ENCODE peak calls at places on chromosome 5, in eight cellular contexts. One of them, this sample, is unnamed.

GRCh38 chr5:149240354-149240998 is 31.2 kb upstream of the AFAP1L1 start:
- DNase-seq in tibial artery: no peak
- DNase-seq in A549: no peak
- DNase-seq in HCT116: no peak
- DNase-seq in adrenal gland: peak
- DNase-seq in neural progenitor cell: no peak
- DNase-seq in ovary: no peak
- DNase-seq in AG10803: no peak
- DNase-seq in this sample: no peak

GRCh38 chr5:134905246-134905996 is 490 bp downstream of the PCBD2 start:
- DNase-seq in tibial artery: peak
- DNase-seq in A549: peak
- DNase-seq in HCT116: peak
- DNase-seq in adrenal gland: peak
- DNase-seq in neural progenitor cell: peak
- DNase-seq in ovary: peak
- DNase-seq in AG10803: peak
- DNase-seq in this sample: peak

GRCh38 chr5:77569409-77569808 is 69.1 kb downstream of the OTP start:
- DNase-seq in tibial artery: no peak
- DNase-seq in A549: no peak
- DNase-seq in HCT116: no peak
- DNase-seq in adrenal gland: no peak
- DNase-seq in neural progenitor cell: no peak
- DNase-seq in ovary: no peak
- DNase-seq in AG10803: no peak
- DNase-seq in this sample: no peak

GRCh38 chr5:180142008-180142803 is 66.8 kb downstream of the RASGEF1C start:
- DNase-seq in tibial artery: no peak
- DNase-seq in A549: no peak
- DNase-seq in HCT116: no peak
- DNase-seq in adrenal gland: no peak
- DNase-seq in neural progenitor cell: peak
- DNase-seq in ovary: no peak
- DNase-seq in AG10803: no peak
- DNase-seq in this sample: no peak

GRCh38 chr5:97764700-97765099 is 581.7 kb upstream of the RIOK2 start:
- DNase-seq in tibial artery: no peak
- DNase-seq in A549: no peak
- DNase-seq in HCT116: no peak
- DNase-seq in adrenal gland: no peak
- DNase-seq in neural progenitor cell: no peak
- DNase-seq in ovary: no peak
- DNase-seq in AG10803: peak
- DNase-seq in this sample: peak

GRCh38 chr5:38347040-38347763 is 88.8 kb downstream of the EGFLAM start:
- DNase-seq in tibial artery: no peak
- DNase-seq in A549: peak
- DNase-seq in HCT116: no peak
- DNase-seq in adrenal gland: no peak
- DNase-seq in neural progenitor cell: no peak
- DNase-seq in ovary: no peak
- DNase-seq in AG10803: no peak
- DNase-seq in this sample: no peak

GRCh38 chr5:169742773-169743296 is 105.8 kb downstream of the DOCK2 start:
- DNase-seq in tibial artery: no peak
- DNase-seq in A549: no peak
- DNase-seq in HCT116: no peak
- DNase-seq in adrenal gland: peak
- DNase-seq in neural progenitor cell: no peak
- DNase-seq in ovary: peak
- DNase-seq in AG10803: peak
- DNase-seq in this sample: peak

GRCh38 chr5:62653001-62653863 is 74.6 kb downstream of the LRRC70 start:
- DNase-seq in tibial artery: no peak
- DNase-seq in A549: no peak
- DNase-seq in HCT116: no peak
- DNase-seq in adrenal gland: peak
- DNase-seq in neural progenitor cell: no peak
- DNase-seq in ovary: no peak
- DNase-seq in AG10803: no peak
- DNase-seq in this sample: no peak

GRCh38 chr5:73303139-73304079 is 130.4 kb downstream of the TMEM174 start:
- DNase-seq in tibial artery: no peak
- DNase-seq in A549: peak
- DNase-seq in HCT116: no peak
- DNase-seq in adrenal gland: no peak
- DNase-seq in neural progenitor cell: peak
- DNase-seq in ovary: no peak
- DNase-seq in AG10803: no peak
- DNase-seq in this sample: no peak

GRCh38 chr5:142600092-142600491 is 85.8 kb downstream of the FGF1 start:
- DNase-seq in tibial artery: no peak
- DNase-seq in A549: no peak
- DNase-seq in HCT116: no peak
- DNase-seq in adrenal gland: no peak
- DNase-seq in neural progenitor cell: no peak
- DNase-seq in ovary: no peak
- DNase-seq in AG10803: no peak
- DNase-seq in this sample: no peak
- H3K4me3 ChIP-seq in tibial artery: no peak
- H3K4me3 ChIP-seq in A549: no peak
- H3K4me3 ChIP-seq in HCT116: no peak
- H3K4me3 ChIP-seq in adrenal gland: no peak
- H3K4me3 ChIP-seq in neural progenitor cell: no peak
- H3K4me3 ChIP-seq in ovary: no peak
- H3K4me3 ChIP-seq in AG10803: no peak
- H3K4me3 ChIP-seq in this sample: no peak

DNA sequence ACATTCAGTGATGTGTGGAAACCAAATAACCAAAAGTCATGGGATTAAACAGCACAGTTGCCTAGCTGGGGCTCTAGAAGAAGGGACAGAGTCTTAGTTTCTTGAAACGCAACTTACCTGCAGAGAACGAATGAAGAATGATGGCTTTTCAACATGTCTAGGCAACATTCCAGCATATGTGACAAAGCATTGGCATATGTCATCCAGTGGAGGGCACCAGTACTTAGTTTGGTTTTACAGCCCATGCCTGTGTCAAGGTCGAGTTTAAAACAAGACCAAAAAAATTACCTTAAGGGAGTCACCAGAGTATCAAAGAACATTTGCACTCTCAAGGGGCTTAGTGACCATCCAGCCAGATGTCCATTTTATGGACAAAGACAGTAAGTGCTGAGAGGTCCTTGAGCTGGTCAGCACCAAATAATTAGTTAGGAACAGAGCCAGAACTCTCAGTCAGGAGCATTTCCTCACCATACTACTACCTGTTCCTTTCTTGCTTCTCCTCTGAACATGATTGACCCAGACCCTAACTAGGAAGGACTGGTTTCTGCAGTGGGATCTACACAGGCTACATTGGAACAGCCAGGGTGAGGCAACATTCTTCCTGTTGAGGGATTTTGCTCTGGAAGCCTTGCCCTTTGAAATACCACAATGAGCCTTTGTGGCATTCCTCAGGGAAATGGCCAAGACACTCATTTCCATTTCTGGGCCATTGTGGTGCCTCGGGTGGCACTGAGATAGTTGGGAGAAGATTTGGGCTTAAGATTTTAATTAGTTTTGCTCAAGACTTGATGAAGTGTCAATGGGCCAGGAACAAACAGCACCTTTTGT is 75.4 kb upstream of the ANKH start:
- DNase-seq in tibial artery: no peak
- DNase-seq in A549: peak
- DNase-seq in HCT116: peak
- DNase-seq in adrenal gland: peak
- DNase-seq in neural progenitor cell: peak
- DNase-seq in ovary: no peak
- DNase-seq in AG10803: peak
- DNase-seq in this sample: no peak
- TF ChIP-seq CTCF in tibial artery: peak
- TF ChIP-seq CTCF in A549: peak
- TF ChIP-seq CTCF in HCT116: peak
- TF ChIP-seq CTCF in adrenal gland: peak
- TF ChIP-seq CTCF in neural progenitor cell: peak
- TF ChIP-seq CTCF in ovary: no peak
- TF ChIP-seq CTCF in AG10803: peak
- TF ChIP-seq CTCF in this sample: peak

DNA sequence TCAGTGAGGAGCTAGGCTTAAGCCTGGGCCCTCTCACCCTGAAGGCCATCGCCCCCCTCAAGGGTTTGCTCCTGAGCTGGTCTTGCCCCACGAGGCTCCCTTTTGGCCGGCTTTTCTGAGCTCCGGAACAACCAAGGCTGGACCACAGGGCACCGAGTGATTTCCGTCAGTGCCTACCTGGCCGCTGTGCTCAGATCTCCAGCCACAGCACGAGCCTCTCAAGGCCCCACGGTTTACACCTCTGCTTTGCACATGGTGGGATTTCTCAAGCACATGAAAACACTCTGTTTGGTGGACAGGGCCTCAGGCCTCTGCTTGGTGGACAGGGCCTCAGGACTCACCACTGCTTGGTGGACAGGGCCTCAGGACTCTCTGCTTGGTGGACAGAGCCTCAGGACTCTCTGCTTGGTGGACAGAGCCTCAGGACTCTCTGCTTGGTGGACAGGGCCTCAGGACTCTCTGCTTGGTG is 15.8 kb downstream of the CLPTM1L start:
- DNase-seq in tibial artery: peak
- DNase-seq in A549: no peak
- DNase-seq in HCT116: no peak
- DNase-seq in adrenal gland: no peak
- DNase-seq in neural progenitor cell: no peak
- DNase-seq in ovary: no peak
- DNase-seq in AG10803: no peak
- DNase-seq in this sample: no peak
- H3K4me3 ChIP-seq in tibial artery: no peak
- H3K4me3 ChIP-seq in A549: no peak
- H3K4me3 ChIP-seq in HCT116: no peak
- H3K4me3 ChIP-seq in adrenal gland: no peak
- H3K4me3 ChIP-seq in neural progenitor cell: no peak
- H3K4me3 ChIP-seq in ovary: no peak
- H3K4me3 ChIP-seq in AG10803: no peak
- H3K4me3 ChIP-seq in this sample: no peak

DNA sequence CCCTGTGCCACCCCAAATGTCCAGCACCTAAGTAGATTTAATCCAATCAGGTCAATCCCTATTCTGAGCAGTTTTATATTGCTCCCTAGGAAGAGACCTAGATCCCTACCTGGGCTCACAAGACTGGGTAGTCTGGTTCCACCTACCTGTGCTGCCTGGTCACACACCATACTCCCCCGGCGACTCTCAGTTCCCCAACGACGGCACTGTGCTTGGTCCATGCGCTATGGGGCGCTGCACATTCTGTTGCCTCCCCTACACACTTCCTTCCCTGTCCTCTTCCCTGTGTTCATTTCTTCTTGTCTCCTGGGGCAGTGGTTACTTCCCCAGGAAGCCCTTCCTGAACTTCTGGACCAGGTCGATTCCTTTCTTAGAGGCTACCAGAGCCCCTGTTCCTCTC is 109.9 kb upstream of the IL12B start:
- DNase-seq in tibial artery: no peak
- DNase-seq in A549: no peak
- DNase-seq in HCT116: no peak
- DNase-seq in adrenal gland: no peak
- DNase-seq in neural progenitor cell: no peak
- DNase-seq in ovary: no peak
- DNase-seq in AG10803: no peak
- DNase-seq in this sample: no peak
- TF ChIP-seq CTCF in tibial artery: no peak
- TF ChIP-seq CTCF in A549: no peak
- TF ChIP-seq CTCF in HCT116: no peak
- TF ChIP-seq CTCF in adrenal gland: no peak
- TF ChIP-seq CTCF in neural progenitor cell: no peak
- TF ChIP-seq CTCF in ovary: no peak
- TF ChIP-seq CTCF in AG10803: no peak
- TF ChIP-seq CTCF in this sample: no peak

DNA sequence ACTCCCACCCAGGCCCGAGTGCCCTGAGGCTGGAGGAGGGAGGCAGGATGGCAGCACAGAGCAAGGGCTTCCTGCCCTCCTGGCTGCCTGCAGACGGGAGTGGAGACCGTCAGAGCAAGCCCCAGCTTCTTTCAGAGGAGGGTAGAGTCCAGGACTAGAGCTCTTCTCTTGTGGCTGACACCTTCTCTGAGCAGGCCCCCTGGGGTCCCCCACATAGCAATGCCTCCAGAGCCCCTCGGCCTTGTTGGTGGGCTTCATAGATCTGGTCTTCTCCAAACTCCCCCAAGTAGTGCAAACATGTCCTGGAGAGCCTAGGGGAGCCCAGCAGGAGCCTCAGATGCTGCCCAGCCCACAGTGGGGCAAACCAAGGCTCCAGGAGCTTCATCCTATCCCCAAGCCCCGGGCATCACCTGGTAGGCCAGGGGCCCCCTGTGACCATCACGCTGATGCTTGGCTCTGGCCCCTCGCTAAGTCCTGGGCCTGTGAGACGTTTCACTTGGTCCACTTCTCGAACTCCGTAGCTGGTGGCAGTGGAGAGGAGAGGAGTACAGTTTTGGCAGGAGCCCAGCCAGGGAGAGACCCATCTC is 2.0 kb downstream of the MZB1 start:
- DNase-seq in tibial artery: no peak
- DNase-seq in A549: no peak
- DNase-seq in HCT116: no peak
- DNase-seq in adrenal gland: no peak
- DNase-seq in neural progenitor cell: no peak
- DNase-seq in ovary: peak
- DNase-seq in AG10803: no peak
- DNase-seq in this sample: no peak
- H3K4me3 ChIP-seq in tibial artery: no peak
- H3K4me3 ChIP-seq in A549: peak
- H3K4me3 ChIP-seq in HCT116: no peak
- H3K4me3 ChIP-seq in adrenal gland: no peak
- H3K4me3 ChIP-seq in neural progenitor cell: no peak
- H3K4me3 ChIP-seq in ovary: no peak
- H3K4me3 ChIP-seq in AG10803: no peak
- H3K4me3 ChIP-seq in this sample: no peak

DNA sequence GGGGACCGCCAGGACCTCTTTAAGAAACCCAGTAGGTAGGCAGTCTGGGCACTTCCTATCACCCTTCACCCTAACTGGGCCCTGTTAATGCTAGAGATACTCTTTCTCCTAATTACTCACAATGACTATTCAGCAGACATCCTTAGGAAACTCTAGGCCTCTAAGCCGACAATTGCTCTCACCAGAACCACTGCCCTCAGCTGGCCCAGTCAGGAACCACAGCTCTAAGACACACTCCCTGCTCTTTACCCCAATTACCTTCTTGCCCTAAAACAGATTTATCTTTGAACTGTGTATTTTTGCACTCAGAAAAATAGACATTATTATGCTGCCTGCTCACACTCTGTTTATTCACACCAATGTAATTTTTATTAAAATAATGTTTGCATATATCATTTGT is 432.6 kb upstream of the SLC30A5 start:
- DNase-seq in tibial artery: no peak
- DNase-seq in A549: peak
- DNase-seq in HCT116: no peak
- DNase-seq in adrenal gland: peak
- DNase-seq in neural progenitor cell: peak
- DNase-seq in ovary: no peak
- DNase-seq in AG10803: peak
- DNase-seq in this sample: no peak
- TF ChIP-seq CTCF in tibial artery: peak
- TF ChIP-seq CTCF in A549: peak
- TF ChIP-seq CTCF in HCT116: peak
- TF ChIP-seq CTCF in adrenal gland: peak
- TF ChIP-seq CTCF in neural progenitor cell: peak
- TF ChIP-seq CTCF in ovary: no peak
- TF ChIP-seq CTCF in AG10803: peak
- TF ChIP-seq CTCF in this sample: peak